ENCODE peak calls at places on chromosomes 5 and 9, in eight cellular contexts. W, R, E, F, Q, C, V and S are unnamed samples. For H3K4me1, the result is how much of the 10 kb centered on the place peaks cover.

GRCh38 chr5:151618907-151619306 is 27.8 kb upstream of the FAT2 start:
- DNase-seq in W (peak), R (no peak), E (no peak), F (no peak), Q (no peak), C (no peak), V (no peak), S (no peak)

GRCh38 chr5:25181249-25181648 is 536.5 kb upstream of the CDH10 start:
- DNase-seq in W (no peak), R (no peak), E (no peak), F (no peak), Q (no peak), C (no peak), V (no peak), S (no peak)

GRCh38 chr9:125747053-125747764 is at the start of gene PBX3:
- DNase-seq in W (no peak), R (peak), E (peak), F (peak), Q (peak), C (peak), V (peak), S (no peak)

GRCh38 chr5:17996002-17996401 is 361.7 kb downstream of the TAF11L14 start:
- DNase-seq in W (no peak), R (no peak), E (no peak), F (no peak), Q (no peak), C (no peak), V (no peak), S (no peak)

GRCh38 chr9:83992407-83992806 is 11.8 kb downstream of the RMI1 start:
- DNase-seq in W (no peak), R (no peak), E (no peak), F (no peak), Q (no peak), C (no peak), V (peak), S (no peak)

GRCh38 chr5:73908440-73908839 is 282.4 kb downstream of the ARHGEF28 start:
- DNase-seq in W (no peak), R (no peak), E (no peak), F (no peak), Q (no peak), C (peak), V (no peak), S (no peak)

GRCh38 chr5:93099902-93100347 is 481.1 kb downstream of the NR2F1-AS1 start:
- DNase-seq in W (no peak), R (no peak), E (no peak), F (no peak), Q (no peak), C (no peak), V (peak), S (no peak)

GRCh38 chr5:120808135-120808534 is 344.0 kb downstream of the PRR16 start:
- DNase-seq in W (no peak), R (no peak), E (no peak), F (no peak), Q (no peak), C (no peak), V (no peak), S (no peak)

GRCh38 chr5:74510476-74510875 is 130.1 kb downstream of the ENC1 start:
- DNase-seq in W (no peak), R (no peak), E (no peak), F (no peak), Q (no peak), C (no peak), V (peak), S (no peak)

GRCh38 chr5:150560401-150561191 is 52.7 kb downstream of the NDST1 start:
- DNase-seq in W (peak), R (no peak), E (no peak), F (no peak), Q (peak), C (peak), V (peak), S (peak)

GRCh38 chr5:56941981-56942380 is 9.9 kb downstream of the MIER3 start:
- DNase-seq in W (no peak), R (no peak), E (no peak), F (no peak), Q (no peak), C (peak), V (peak), S (no peak)

GRCh38 chr5:126015244-126016054 is 407.8 kb upstream of the GRAMD2B start:
- DNase-seq in W (no peak), R (no peak), E (no peak), F (no peak), Q (no peak), C (peak), V (peak), S (no peak)

GRCh38 chr5:151696470-151697061 is 9.9 kb upstream of the SPARC start:
- DNase-seq in W (no peak), R (no peak), E (peak), F (peak), Q (peak), C (no peak), V (peak), S (peak)

GRCh38 chr9:123925161-123925560 is 4.8 kb downstream of the DENND1A start:
- DNase-seq in W (no peak), R (no peak), E (no peak), F (no peak), Q (no peak), C (no peak), V (no peak), S (no peak)

GRCh38 chr5:26482817-26483375 is 555.5 kb downstream of the CDH9 start:
- DNase-seq in W (peak), R (no peak), E (no peak), F (no peak), Q (no peak), C (peak), V (peak), S (no peak)

GRCh38 chr5:129356846-129357245 is 103.3 kb upstream of the ADAMTS19 start:
- DNase-seq in W (no peak), R (no peak), E (no peak), F (no peak), Q (no peak), C (no peak), V (no peak), S (no peak)

GRCh38 chr5:171323806-171324632 is 15.0 kb downstream of the TLX3 start:
- DNase-seq in W (no peak), R (no peak), E (no peak), F (no peak), Q (no peak), C (no peak), V (no peak), S (no peak)

GRCh38 chr9:109935406-109936087 is 155.5 kb downstream of the PALM2AKAP2 start:
- DNase-seq in W (no peak), R (no peak), E (no peak), F (no peak), Q (no peak), C (no peak), V (no peak), S (no peak)

GRCh38 chr5:90983148-90983547 is 400.0 kb downstream of the ARRDC3 start:
- DNase-seq in W (no peak), R (no peak), E (no peak), F (no peak), Q (no peak), C (peak), V (peak), S (no peak)

GRCh38 chr9:85200726-85201402 is 531.3 kb downstream of the NTRK2 start:
- DNase-seq in W (no peak), R (peak), E (no peak), F (peak), Q (no peak), C (no peak), V (peak), S (no peak)

GRCh38 chr9:94941211-94941875 is 214.8 kb downstream of the AOPEP start:
- DNase-seq in W (no peak), R (peak), E (no peak), F (no peak), Q (no peak), C (no peak), V (peak), S (no peak)

GRCh38 chr5:99032234-99033013 is 103.6 kb upstream of the CHD1 start:
- DNase-seq in W (peak), R (no peak), E (no peak), F (no peak), Q (peak), C (peak), V (peak), S (no peak)

GRCh38 chr5:18527017-18527416 is 892.8 kb downstream of the TAF11L14 start:
- DNase-seq in W (no peak), R (no peak), E (no peak), F (no peak), Q (no peak), C (no peak), V (no peak), S (no peak)

GRCh38 chr9:99720455-99721050 is 101.1 kb upstream of the NR4A3 start:
- DNase-seq in W (no peak), R (no peak), E (no peak), F (no peak), Q (no peak), C (no peak), V (peak), S (no peak)

GRCh38 chr5:131104169-131104775 is 60.8 kb downstream of the HINT1 start:
- DNase-seq in W (no peak), R (no peak), E (no peak), F (no peak), Q (no peak), C (no peak), V (no peak), S (no peak)

GRCh38 chr5:34450338-34450737 is 205.8 kb upstream of the RAI14 start:
- DNase-seq in W (no peak), R (no peak), E (no peak), F (no peak), Q (no peak), C (no peak), V (no peak), S (no peak)

GRCh38 chr9:93891549-93892310 is 63.4 kb downstream of the BARX1 start:
- DNase-seq in W (no peak), R (no peak), E (no peak), F (no peak), Q (no peak), C (no peak), V (no peak), S (peak)

GRCh38 chr9:89314955-89315354 is 3.3 kb upstream of the SECISBP2 start:
- DNase-seq in W (no peak), R (no peak), E (no peak), F (no peak), Q (no peak), C (no peak), V (no peak), S (no peak)

GRCh38 chr5:14507156-14507941 is 74.2 kb upstream of the OTULINL start:
- DNase-seq in W (no peak), R (no peak), E (no peak), F (no peak), Q (no peak), C (no peak), V (no peak), S (no peak)

GRCh38 chr9:136950656-136951030 is 1.4 kb upstream of the LCN12 start:
- DNase-seq in W (no peak), R (no peak), E (peak), F (no peak), Q (peak), C (peak), V (no peak), S (no peak)
- H3K4me1 ChIP-seq in W (under half), R (under half), E (under half), F (under half), Q (under half), C (under half), V (under half), S (half or more)

DNA sequence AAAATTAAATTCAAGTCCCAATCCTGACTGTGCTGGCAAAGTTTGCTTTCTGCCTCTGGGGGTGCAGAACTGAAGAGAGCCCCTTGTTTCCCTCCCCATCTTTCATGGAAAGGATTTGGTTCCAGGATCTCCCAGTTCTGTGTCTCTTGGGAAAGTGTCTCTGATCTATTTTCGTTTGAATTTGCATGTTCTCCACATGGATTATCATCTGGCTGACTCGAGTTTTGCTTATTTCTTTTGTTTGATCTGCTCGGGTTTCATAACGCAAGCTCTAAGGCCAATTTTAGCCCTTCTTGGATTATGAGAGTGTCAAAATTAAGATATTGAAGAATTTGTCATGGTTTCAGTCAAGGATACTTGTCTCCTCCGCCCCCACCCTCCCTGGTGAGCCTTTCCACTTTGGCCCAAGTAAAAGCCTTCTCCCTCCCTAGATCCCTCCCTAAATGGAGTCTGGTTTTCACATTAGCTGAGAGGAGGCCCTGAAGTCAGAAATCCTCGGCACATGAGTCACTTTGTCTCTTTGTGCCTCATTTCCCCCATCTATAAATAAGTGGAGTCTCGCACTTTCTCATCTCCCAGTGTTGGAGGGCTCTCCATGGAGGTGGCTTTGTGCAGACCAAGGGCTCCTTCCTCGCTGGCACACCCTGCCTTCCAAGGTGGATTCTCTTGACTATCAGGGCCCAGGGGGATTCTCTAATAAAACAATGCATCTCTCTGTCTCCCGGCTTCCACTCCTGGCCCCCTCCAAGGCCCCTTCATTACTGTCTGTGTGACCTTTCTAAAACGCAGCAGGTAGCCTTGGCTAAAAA is 17.3 kb downstream of the ADRB2 start:
- DNase-seq in W (no peak), R (no peak), E (no peak), F (no peak), Q (no peak), C (no peak), V (peak), S (no peak)
- H3K27ac ChIP-seq in W (no peak), R (no peak), E (peak), F (no peak), Q (no peak), C (no peak), V (no peak), S (peak)

GRCh38 chr9:122797316-122798033 is 2.4 kb upstream of the OR1K1 start:
- DNase-seq in W (no peak), R (no peak), E (no peak), F (no peak), Q (no peak), C (no peak), V (peak), S (peak)

GRCh38 chr9:122800066-122801060 is at the start of gene OR1K1:
- DNase-seq in W (no peak), R (no peak), E (no peak), F (no peak), Q (no peak), C (no peak), V (no peak), S (no peak)
- H3K4me1 ChIP-seq in W (under half), R (under half), E (under half), F (under half), Q (under half), C (under half), V (under half), S (under half)

DNA sequence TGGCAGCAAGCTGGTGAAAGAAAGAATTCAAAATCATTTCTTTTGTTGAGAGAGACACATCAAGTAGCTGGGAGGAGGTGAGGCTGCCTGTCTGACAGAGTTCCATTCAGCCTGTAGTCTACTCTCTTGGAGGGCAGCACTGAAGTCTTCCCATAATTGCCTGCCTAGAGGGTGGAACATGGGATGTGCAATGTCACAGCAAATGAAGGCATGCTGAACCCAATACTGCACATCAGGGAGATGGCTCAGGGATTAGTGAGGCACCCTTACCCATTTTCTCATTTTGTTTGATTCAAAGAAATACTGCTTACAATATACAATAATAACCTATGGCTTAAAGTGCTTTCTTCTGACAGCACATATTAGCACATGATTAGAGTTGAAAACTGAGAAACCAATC is 475.7 kb downstream of the TMEM232 start:
- DNase-seq in W (no peak), R (no peak), E (no peak), F (no peak), Q (no peak), C (no peak), V (no peak), S (no peak)
- H3K27ac ChIP-seq in W (no peak), R (no peak), E (no peak), F (no peak), Q (no peak), C (no peak), V (no peak), S (no peak)

DNA sequence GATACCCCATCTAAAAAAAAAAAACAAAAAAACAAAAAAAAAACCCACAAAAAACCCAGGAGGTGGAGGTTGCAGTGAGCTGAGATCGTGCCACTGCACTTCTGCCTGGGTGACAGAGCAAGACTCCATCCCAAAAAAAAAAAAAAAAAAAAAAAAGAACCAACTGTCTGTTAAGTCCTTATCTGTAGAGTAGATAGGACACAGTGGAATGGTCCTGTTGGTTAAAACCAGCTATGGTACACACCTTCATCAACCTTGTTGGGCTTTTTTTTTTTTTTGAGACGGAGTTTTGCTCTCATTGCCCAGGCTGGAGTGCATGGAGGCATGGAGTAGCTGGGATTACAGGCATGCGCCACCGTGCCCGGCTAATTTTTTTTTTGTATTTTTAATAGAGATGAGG is 12.2 kb downstream of the SLC25A25 start:
- DNase-seq in W (no peak), R (no peak), E (no peak), F (no peak), Q (no peak), C (no peak), V (no peak), S (no peak)
- H3K4me1 ChIP-seq in W (half or more), R (under half), E (under half), F (under half), Q (under half), C (under half), V (under half), S (under half)